ENCODE peak calls at places on chromosome X, in ten cellular contexts. One of them, this sample, is unnamed.
A peak's percentile ranks its signal among the peaks of the same experiment; 100 is the strongest.

GRCh38 chrX:18753603-18754002 is 46.2 kb downstream of the PPEF1 start:
- DNase-seq in fibroblast of lung: no peak
- DNase-seq in heart left ventricle: no peak
- DNase-seq in tibial nerve: no peak
- DNase-seq in body of pancreas: no peak
- DNase-seq in ascending aorta: no peak
- DNase-seq in upper lobe of left lung: no peak
- DNase-seq in psoas muscle: no peak
- DNase-seq in pancreas: no peak
- DNase-seq in esophagus squamous epithelium: no peak
- DNase-seq in this sample: no peak

GRCh38 chrX:123525131-123525725 is 207.6 kb downstream of the THOC2 start:
- DNase-seq in fibroblast of lung: no peak
- DNase-seq in heart left ventricle: no peak
- DNase-seq in tibial nerve: no peak
- DNase-seq in body of pancreas: no peak
- DNase-seq in ascending aorta: no peak
- DNase-seq in upper lobe of left lung: no peak
- DNase-seq in psoas muscle: no peak
- DNase-seq in pancreas: no peak
- DNase-seq in esophagus squamous epithelium: no peak
- DNase-seq in this sample: no peak

GRCh38 chrX:9807355-9808182 is 21.3 kb downstream of the SHROOM2 start:
- DNase-seq in fibroblast of lung: no peak
- DNase-seq in heart left ventricle: no peak
- DNase-seq in tibial nerve: no peak
- DNase-seq in body of pancreas: no peak
- DNase-seq in ascending aorta: no peak
- DNase-seq in upper lobe of left lung: no peak
- DNase-seq in psoas muscle: no peak
- DNase-seq in pancreas: no peak
- DNase-seq in esophagus squamous epithelium: no peak
- DNase-seq in this sample: no peak

GRCh38 chrX:29107231-29107630 is 520.0 kb downstream of the IL1RAPL1 start:
- DNase-seq in fibroblast of lung: no peak
- DNase-seq in heart left ventricle: no peak
- DNase-seq in tibial nerve: no peak
- DNase-seq in body of pancreas: no peak
- DNase-seq in ascending aorta: no peak
- DNase-seq in upper lobe of left lung: no peak
- DNase-seq in psoas muscle: no peak
- DNase-seq in pancreas: no peak
- DNase-seq in esophagus squamous epithelium: no peak
- DNase-seq in this sample: no peak

GRCh38 chrX:115696039-115696438 is 135.1 kb downstream of the PLS3 start:
- DNase-seq in fibroblast of lung: no peak
- DNase-seq in heart left ventricle: no peak
- DNase-seq in tibial nerve: no peak
- DNase-seq in body of pancreas: no peak
- DNase-seq in ascending aorta: no peak
- DNase-seq in upper lobe of left lung: no peak
- DNase-seq in psoas muscle: no peak
- DNase-seq in pancreas: no peak
- DNase-seq in esophagus squamous epithelium: no peak
- DNase-seq in this sample: no peak

GRCh38 chrX:31445542-31445941 is 373.7 kb upstream of the FTHL17 start:
- DNase-seq in fibroblast of lung: no peak
- DNase-seq in heart left ventricle: peak; percentile 6
- DNase-seq in tibial nerve: no peak
- DNase-seq in body of pancreas: no peak
- DNase-seq in ascending aorta: no peak
- DNase-seq in upper lobe of left lung: no peak
- DNase-seq in psoas muscle: no peak
- DNase-seq in pancreas: no peak
- DNase-seq in esophagus squamous epithelium: no peak
- DNase-seq in this sample: no peak

GRCh38 chrX:8987672-8988250 is 46.2 kb downstream of the FAM9B start:
- DNase-seq in fibroblast of lung: no peak
- DNase-seq in heart left ventricle: no peak
- DNase-seq in tibial nerve: no peak
- DNase-seq in body of pancreas: no peak
- DNase-seq in ascending aorta: no peak
- DNase-seq in upper lobe of left lung: no peak
- DNase-seq in psoas muscle: no peak
- DNase-seq in pancreas: no peak
- DNase-seq in esophagus squamous epithelium: no peak
- DNase-seq in this sample: peak; percentile 43

GRCh38 chrX:137031517-137032377 is 2.0 kb downstream of the GPR101 start:
- DNase-seq in fibroblast of lung: peak; percentile 29
- DNase-seq in heart left ventricle: no peak
- DNase-seq in tibial nerve: no peak
- DNase-seq in body of pancreas: no peak
- DNase-seq in ascending aorta: no peak
- DNase-seq in upper lobe of left lung: no peak
- DNase-seq in psoas muscle: peak; percentile 18
- DNase-seq in pancreas: no peak
- DNase-seq in esophagus squamous epithelium: no peak
- DNase-seq in this sample: no peak

GRCh38 chrX:53695901-53696300 is 9.4 kb upstream of the HUWE1 start:
- DNase-seq in fibroblast of lung: no peak
- DNase-seq in heart left ventricle: no peak
- DNase-seq in tibial nerve: no peak
- DNase-seq in body of pancreas: no peak
- DNase-seq in ascending aorta: no peak
- DNase-seq in upper lobe of left lung: no peak
- DNase-seq in psoas muscle: no peak
- DNase-seq in pancreas: no peak
- DNase-seq in esophagus squamous epithelium: no peak
- DNase-seq in this sample: no peak

GRCh38 chrX:108664701-108665100 is 71.7 kb downstream of the IRS4 start:
- DNase-seq in fibroblast of lung: no peak
- DNase-seq in heart left ventricle: no peak
- DNase-seq in tibial nerve: no peak
- DNase-seq in body of pancreas: no peak
- DNase-seq in ascending aorta: no peak
- DNase-seq in upper lobe of left lung: no peak
- DNase-seq in psoas muscle: no peak
- DNase-seq in pancreas: no peak
- DNase-seq in esophagus squamous epithelium: no peak
- DNase-seq in this sample: no peak

GRCh38 chrX:33188286-33188685 is 23.1 kb downstream of the DMD start:
- DNase-seq in fibroblast of lung: no peak
- DNase-seq in heart left ventricle: no peak
- DNase-seq in tibial nerve: no peak
- DNase-seq in body of pancreas: no peak
- DNase-seq in ascending aorta: no peak
- DNase-seq in upper lobe of left lung: no peak
- DNase-seq in psoas muscle: no peak
- DNase-seq in pancreas: no peak
- DNase-seq in esophagus squamous epithelium: no peak
- DNase-seq in this sample: no peak

GRCh38 chrX:33183366-33183765 is 28.0 kb downstream of the DMD start:
- DNase-seq in fibroblast of lung: peak; percentile 74
- DNase-seq in heart left ventricle: peak; percentile 47
- DNase-seq in tibial nerve: peak; percentile 9
- DNase-seq in body of pancreas: peak; percentile 63
- DNase-seq in ascending aorta: peak; percentile 70
- DNase-seq in upper lobe of left lung: peak; percentile 36
- DNase-seq in psoas muscle: peak; percentile 31
- DNase-seq in pancreas: no peak
- DNase-seq in esophagus squamous epithelium: no peak
- DNase-seq in this sample: no peak

GRCh38 chrX:33194289-33194688 is 17.1 kb downstream of the DMD start:
- DNase-seq in fibroblast of lung: no peak
- DNase-seq in heart left ventricle: no peak
- DNase-seq in tibial nerve: no peak
- DNase-seq in body of pancreas: no peak
- DNase-seq in ascending aorta: no peak
- DNase-seq in upper lobe of left lung: no peak
- DNase-seq in psoas muscle: no peak
- DNase-seq in pancreas: no peak
- DNase-seq in esophagus squamous epithelium: no peak
- DNase-seq in this sample: no peak

GRCh38 chrX:33190016-33190415 is 21.3 kb downstream of the DMD start:
- DNase-seq in fibroblast of lung: peak; percentile 24
- DNase-seq in heart left ventricle: no peak
- DNase-seq in tibial nerve: no peak
- DNase-seq in body of pancreas: no peak
- DNase-seq in ascending aorta: no peak
- DNase-seq in upper lobe of left lung: no peak
- DNase-seq in psoas muscle: no peak
- DNase-seq in pancreas: no peak
- DNase-seq in esophagus squamous epithelium: no peak
- DNase-seq in this sample: no peak

GRCh38 chrX:33188881-33189280 is 22.5 kb downstream of the DMD start:
- DNase-seq in fibroblast of lung: peak; percentile 20
- DNase-seq in heart left ventricle: no peak
- DNase-seq in tibial nerve: no peak
- DNase-seq in body of pancreas: no peak
- DNase-seq in ascending aorta: no peak
- DNase-seq in upper lobe of left lung: no peak
- DNase-seq in psoas muscle: no peak
- DNase-seq in pancreas: no peak
- DNase-seq in esophagus squamous epithelium: no peak
- DNase-seq in this sample: no peak
- H3K27ac ChIP-seq in fibroblast of lung: no peak overlapping the region
- H3K27ac ChIP-seq in heart left ventricle: no peak overlapping the region
- H3K27ac ChIP-seq in tibial nerve: no peak overlapping the region
- H3K27ac ChIP-seq in body of pancreas: no peak overlapping the region
- H3K27ac ChIP-seq in ascending aorta: peak overlapping the region; percentile 56
- H3K27ac ChIP-seq in upper lobe of left lung: no peak overlapping the region
- H3K27ac ChIP-seq in psoas muscle: peak overlapping the region; percentile 63
- H3K27ac ChIP-seq in pancreas: no peak overlapping the region
- H3K27ac ChIP-seq in esophagus squamous epithelium: no peak overlapping the region
- H3K27ac ChIP-seq in this sample: no peak overlapping the region

GRCh38 chrX:34656467-34656841 is 631 bp downstream of the TMEM47 start:
- DNase-seq in fibroblast of lung: peak; percentile 1
- DNase-seq in heart left ventricle: no peak
- DNase-seq in tibial nerve: no peak
- DNase-seq in body of pancreas: no peak
- DNase-seq in ascending aorta: peak; percentile 61
- DNase-seq in upper lobe of left lung: no peak
- DNase-seq in psoas muscle: peak; percentile 17
- DNase-seq in pancreas: no peak
- DNase-seq in esophagus squamous epithelium: no peak
- DNase-seq in this sample: no peak
- H3K4me3 ChIP-seq in fibroblast of lung: peak overlapping the region; percentile 46
- H3K4me3 ChIP-seq in heart left ventricle: peak overlapping the region; percentile 62
- H3K4me3 ChIP-seq in tibial nerve: peak overlapping the region; percentile 76
- H3K4me3 ChIP-seq in body of pancreas: peak overlapping the region; percentile 43
- H3K4me3 ChIP-seq in ascending aorta: peak overlapping the region; percentile 66
- H3K4me3 ChIP-seq in upper lobe of left lung: peak overlapping the region; percentile 38
- H3K4me3 ChIP-seq in psoas muscle: peak overlapping the region; percentile 64
- H3K4me3 ChIP-seq in pancreas: peak overlapping the region; percentile 49
- H3K4me3 ChIP-seq in esophagus squamous epithelium: peak overlapping the region; percentile 62
- H3K4me3 ChIP-seq in this sample: no peak overlapping the region

DNA sequence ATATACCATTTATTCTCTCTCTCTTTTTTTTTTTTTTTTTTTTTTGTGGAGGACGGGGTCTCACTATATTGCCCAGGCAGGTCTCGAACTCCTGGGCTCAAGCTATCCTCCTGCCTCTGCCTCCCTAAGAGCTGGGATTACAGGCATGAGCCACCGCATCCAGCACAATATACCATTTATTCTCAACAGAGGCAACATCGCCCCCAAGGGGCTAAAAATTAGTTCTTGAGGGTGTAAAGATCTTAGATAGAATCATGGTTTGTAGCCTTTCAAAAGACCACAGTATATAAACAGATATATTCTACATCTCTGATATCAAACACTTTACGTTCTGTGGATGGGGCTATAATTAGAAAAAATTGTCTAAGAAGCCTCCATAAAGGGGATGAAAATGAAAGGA is 39.8 kb upstream of the TCEAL2 start:
- DNase-seq in fibroblast of lung: no peak
- DNase-seq in heart left ventricle: no peak
- DNase-seq in tibial nerve: no peak
- DNase-seq in body of pancreas: no peak
- DNase-seq in ascending aorta: no peak
- DNase-seq in upper lobe of left lung: no peak
- DNase-seq in psoas muscle: no peak
- DNase-seq in pancreas: no peak
- DNase-seq in esophagus squamous epithelium: no peak
- DNase-seq in this sample: no peak
- TF ChIP-seq CTCF in fibroblast of lung: no peak
- TF ChIP-seq CTCF in heart left ventricle: no peak
- TF ChIP-seq CTCF in tibial nerve: no peak
- TF ChIP-seq CTCF in body of pancreas: no peak
- TF ChIP-seq CTCF in ascending aorta: no peak
- TF ChIP-seq CTCF in upper lobe of left lung: no peak
- TF ChIP-seq CTCF in psoas muscle: no peak
- TF ChIP-seq CTCF in pancreas: no peak
- TF ChIP-seq CTCF in esophagus squamous epithelium: no peak
- TF ChIP-seq CTCF in this sample: no peak

GRCh38 chrX:39946822-39947221 is 150.9 kb downstream of the BCOR start:
- DNase-seq in fibroblast of lung: peak; percentile 44
- DNase-seq in heart left ventricle: no peak
- DNase-seq in tibial nerve: no peak
- DNase-seq in body of pancreas: no peak
- DNase-seq in ascending aorta: no peak
- DNase-seq in upper lobe of left lung: no peak
- DNase-seq in psoas muscle: no peak
- DNase-seq in pancreas: no peak
- DNase-seq in esophagus squamous epithelium: no peak
- DNase-seq in this sample: no peak

GRCh38 chrX:39944416-39944815 is 153.3 kb downstream of the BCOR start:
- DNase-seq in fibroblast of lung: no peak
- DNase-seq in heart left ventricle: no peak
- DNase-seq in tibial nerve: no peak
- DNase-seq in body of pancreas: no peak
- DNase-seq in ascending aorta: no peak
- DNase-seq in upper lobe of left lung: no peak
- DNase-seq in psoas muscle: no peak
- DNase-seq in pancreas: peak; percentile 8
- DNase-seq in esophagus squamous epithelium: no peak
- DNase-seq in this sample: no peak

GRCh38 chrX:39945709-39946108 is 152.0 kb downstream of the BCOR start:
- DNase-seq in fibroblast of lung: no peak
- DNase-seq in heart left ventricle: no peak
- DNase-seq in tibial nerve: no peak
- DNase-seq in body of pancreas: no peak
- DNase-seq in ascending aorta: no peak
- DNase-seq in upper lobe of left lung: no peak
- DNase-seq in psoas muscle: no peak
- DNase-seq in pancreas: no peak
- DNase-seq in esophagus squamous epithelium: no peak
- DNase-seq in this sample: no peak

GRCh38 chrX:39950035-39950688 is 147.6 kb downstream of the BCOR start:
- DNase-seq in fibroblast of lung: no peak
- DNase-seq in heart left ventricle: no peak
- DNase-seq in tibial nerve: no peak
- DNase-seq in body of pancreas: no peak
- DNase-seq in ascending aorta: no peak
- DNase-seq in upper lobe of left lung: no peak
- DNase-seq in psoas muscle: no peak
- DNase-seq in pancreas: no peak
- DNase-seq in esophagus squamous epithelium: no peak
- DNase-seq in this sample: no peak

DNA sequence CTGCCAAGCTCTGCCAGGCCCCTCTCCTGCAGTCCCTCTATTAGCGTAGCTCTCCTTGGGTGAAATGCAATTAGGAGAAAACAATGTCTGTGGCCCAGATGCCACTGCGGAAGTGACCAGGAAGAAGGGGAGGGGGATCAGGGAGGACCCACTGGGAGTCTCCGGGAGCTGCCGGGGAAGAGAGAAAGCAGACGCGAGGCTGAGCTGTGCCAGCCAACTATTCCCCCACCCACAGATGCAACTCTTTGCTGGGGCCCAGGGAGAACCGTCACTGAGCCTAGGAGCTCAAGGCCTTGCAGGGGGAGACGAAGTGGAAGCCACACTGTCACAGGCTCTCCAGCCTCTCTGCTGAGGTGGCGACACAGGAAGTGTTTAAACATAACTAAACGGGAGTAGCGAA is 149.2 kb downstream of the BCOR start:
- DNase-seq in fibroblast of lung: no peak
- DNase-seq in heart left ventricle: no peak
- DNase-seq in tibial nerve: no peak
- DNase-seq in body of pancreas: no peak
- DNase-seq in ascending aorta: no peak
- DNase-seq in upper lobe of left lung: no peak
- DNase-seq in psoas muscle: no peak
- DNase-seq in pancreas: no peak
- DNase-seq in esophagus squamous epithelium: no peak
- DNase-seq in this sample: no peak
- H3K27ac ChIP-seq in fibroblast of lung: no peak overlapping the region
- H3K27ac ChIP-seq in heart left ventricle: no peak overlapping the region
- H3K27ac ChIP-seq in tibial nerve: no peak overlapping the region
- H3K27ac ChIP-seq in body of pancreas: no peak overlapping the region
- H3K27ac ChIP-seq in ascending aorta: no peak overlapping the region
- H3K27ac ChIP-seq in upper lobe of left lung: no peak overlapping the region
- H3K27ac ChIP-seq in psoas muscle: no peak overlapping the region
- H3K27ac ChIP-seq in pancreas: no peak overlapping the region
- H3K27ac ChIP-seq in esophagus squamous epithelium: no peak overlapping the region
- H3K27ac ChIP-seq in this sample: no peak overlapping the region

This sample was measured in CD8-positive, alpha-beta T cell.